ENCODE peak calls at places on chromosomes 3 and 15, in nine cellular contexts. S is endothelial cell, P is frontal cortex, B is NCI-H2029, Z is HTR-8/SVneo, O is fibroblast of pulmonary artery, R is EH, E is C1 segment of cervical spinal cord, F is H7. D is an unnamed sample.
A peak's percentile ranks its signal among the peaks of the same experiment; 100 is the strongest.

GRCh38 chr3:33474895-33475294 is 34.7 kb upstream of the UBP1 start:
- DNase-seq in S (no peak), P (no peak), B (no peak), Z (no peak), O (no peak), R (no peak), E (no peak), F (no peak), D (no peak)

GRCh38 chr3:15097889-15098288 is 1.1 kb downstream of the RBSN start:
- DNase-seq in S (no peak), P (no peak), B (no peak), Z (no peak), O (no peak), R (peak; percentile 32), E (no peak), F (no peak), D (no peak)

GRCh38 chr15:48851956-48852355 is 26.0 kb upstream of the EID1 start:
- DNase-seq in S (no peak), P (no peak), B (no peak), Z (no peak), O (no peak), R (no peak), E (no peak), F (no peak), D (no peak)

GRCh38 chr3:71282976-71283375 is 300.6 kb downstream of the FOXP1 start:
- DNase-seq in S (no peak), P (no peak), B (no peak), Z (no peak), O (no peak), R (no peak), E (no peak), F (peak; percentile 41), D (no peak)

GRCh38 chr3:50226888-50227389 is 9.1 kb upstream of the GNAI2 start:
- DNase-seq in S (peak; percentile 30), P (no peak), B (no peak), Z (no peak), O (peak; percentile 38), R (peak; percentile 59), E (no peak), F (no peak), D (no peak)

GRCh38 chr3:6223572-6223971 is 637.3 kb upstream of the GRM7 start:
- DNase-seq in S (no peak), P (no peak), B (no peak), Z (no peak), O (no peak), R (no peak), E (no peak), F (no peak), D (no peak)

GRCh38 chr3:49602877-49603411 is 48.7 kb downstream of the BSN start:
- DNase-seq in S (no peak), P (no peak), B (peak; percentile 42), Z (no peak), O (no peak), R (no peak), E (no peak), F (no peak), D (no peak)

GRCh38 chr3:17143893-17144664 is 259.3 kb downstream of the PLCL2 start:
- DNase-seq in S (no peak), P (no peak), B (no peak), Z (no peak), O (no peak), R (no peak), E (no peak), F (peak; percentile 69), D (no peak)

GRCh38 chr3:10570196-10570946 is 65.0 kb upstream of the ATP2B2 start:
- DNase-seq in S (no peak), P (no peak), B (no peak), Z (no peak), O (peak; percentile 7), R (no peak), E (no peak), F (no peak), D (no peak)

GRCh38 chr15:35737521-35737920 is 191.6 kb upstream of the DPH6 start:
- DNase-seq in S (no peak), P (no peak), B (no peak), Z (peak; percentile 10), O (peak; percentile 30), R (peak; percentile 62), E (no peak), F (no peak), D (no peak)

GRCh38 chr3:177597325-177598109 is 400.2 kb upstream of the TBL1XR1 start:
- DNase-seq in S (no peak), P (no peak), B (peak; percentile 98), Z (no peak), O (peak; percentile 93), R (peak; percentile 91), E (no peak), F (no peak), D (no peak)

GRCh38 chr3:64059484-64059883 is 36.2 kb upstream of the PSMD6 start:
- DNase-seq in S (no peak), P (no peak), B (no peak), Z (no peak), O (no peak), R (no peak), E (no peak), F (no peak), D (no peak)

GRCh38 chr15:83108266-83109219 is 1.1 kb downstream of the TM6SF1 start:
- DNase-seq in S (peak; percentile 15), P (peak; percentile 46), B (peak; percentile 58), Z (peak; percentile 28), O (peak; percentile 86), R (peak; percentile 59), E (peak; percentile 8), F (peak; percentile 56), D (no peak)

GRCh38 chr15:71203573-71204444 is 88.5 kb downstream of the THSD4 start:
- DNase-seq in S (no peak), P (no peak), B (no peak), Z (no peak), O (no peak), R (peak; percentile 31), E (no peak), F (peak; percentile 74), D (no peak)

GRCh38 chr15:97234841-97235240 is 725.7 kb upstream of the ARRDC4 start:
- DNase-seq in S (no peak), P (no peak), B (no peak), Z (no peak), O (no peak), R (no peak), E (no peak), F (no peak), D (no peak)

GRCh38 chr15:68581725-68582124 is 2.9 kb downstream of the CORO2B start:
- DNase-seq in S (no peak), P (no peak), B (no peak), Z (no peak), O (no peak), R (peak; percentile 34), E (no peak), F (no peak), D (no peak)

GRCh38 chr3:18237251-18238005 is 187.7 kb downstream of the SATB1 start:
- DNase-seq in S (no peak), P (no peak), B (peak; percentile 13), Z (no peak), O (peak; percentile 38), R (peak; percentile 41), E (no peak), F (no peak), D (no peak)

GRCh38 chr3:13886593-13887129 is 6.8 kb upstream of the WNT7A start:
- DNase-seq in S (no peak), P (no peak), B (no peak), Z (no peak), O (no peak), R (no peak), E (no peak), F (peak; percentile 4), D (no peak)

GRCh38 chr15:67080900-67081431 is 15.6 kb downstream of the SMAD3 start:
- DNase-seq in S (no peak), P (no peak), B (no peak), Z (no peak), O (peak; percentile 67), R (peak; percentile 96), E (peak; percentile 17), F (peak; percentile 50), D (peak; percentile 55)

GRCh38 chr3:39990532-39990931 is 181.1 kb downstream of the MYRIP start:
- DNase-seq in S (peak; percentile 38), P (no peak), B (peak; percentile 39), Z (peak; percentile 3), O (peak; percentile 74), R (peak; percentile 60), E (no peak), F (peak; percentile 57), D (peak; percentile 26)

GRCh38 chr3:129934234-129935123 is 40.0 kb upstream of the TRH start:
- DNase-seq in S (peak; percentile 38), P (peak; percentile 12), B (no peak), Z (peak; percentile 60), O (peak; percentile 43), R (peak; percentile 36), E (no peak), F (peak; percentile 82), D (no peak)

GRCh38 chr15:71921191-71921590 is 110.8 kb downstream of the NR2E3 start:
- DNase-seq in S (no peak), P (no peak), B (no peak), Z (no peak), O (no peak), R (no peak), E (no peak), F (no peak), D (no peak)

GRCh38 chr15:63503739-63504246 is 600 bp upstream of the USP3 start:
- DNase-seq in S (peak; percentile 34), P (no peak), B (no peak), Z (no peak), O (peak; percentile 90), R (peak; percentile 81), E (no peak), F (peak; percentile 46), D (no peak)

GRCh38 chr3:77931272-77932009 is 891.5 kb downstream of the ROBO2 start:
- DNase-seq in S (no peak), P (no peak), B (peak; percentile 40), Z (no peak), O (peak; percentile 44), R (no peak), E (no peak), F (no peak), D (peak; percentile 11)

GRCh38 chr3:47741925-47742324 is 39.8 kb downstream of the SMARCC1 start:
- DNase-seq in S (no peak), P (no peak), B (no peak), Z (no peak), O (no peak), R (no peak), E (no peak), F (no peak), D (no peak)

GRCh38 chr3:102069211-102069662 is 219.9 kb downstream of the NFKBIZ start:
- DNase-seq in S (no peak), P (no peak), B (no peak), Z (no peak), O (peak; percentile 89), R (peak; percentile 82), E (no peak), F (no peak), D (no peak)

GRCh38 chr3:67489816-67490215 is 164.6 kb downstream of the SUCLG2 start:
- DNase-seq in S (no peak), P (no peak), B (no peak), Z (no peak), O (peak; percentile 7), R (peak; percentile 82), E (no peak), F (no peak), D (no peak)

GRCh38 chr15:90479656-90480055 is 50.1 kb upstream of the CRTC3 start:
- DNase-seq in S (no peak), P (no peak), B (no peak), Z (no peak), O (peak; percentile 19), R (peak; percentile 75), E (no peak), F (no peak), D (no peak)

GRCh38 chr3:12367346-12367745 is 78.5 kb downstream of the PPARG start:
- DNase-seq in S (no peak), P (no peak), B (no peak), Z (no peak), O (peak; percentile 60), R (no peak), E (no peak), F (no peak), D (no peak)

GRCh38 chr3:45795509-45795881 is 841 bp downstream of the SLC6A20 start:
- DNase-seq in S (no peak), P (no peak), B (no peak), Z (no peak), O (no peak), R (no peak), E (no peak), F (no peak), D (no peak)

GRCh38 chr15:84889991-84890669 is 5.7 kb downstream of the SLC28A1 start:
- DNase-seq in S (no peak), P (no peak), B (no peak), Z (no peak), O (no peak), R (no peak), E (no peak), F (no peak), D (no peak)

D was measured in tibial nerve.